ENCODE peak calls at places on chromosome 17, in seven cellular contexts. V is activated CD4-positive, alpha-beta T cell treated with anti-CD3 and anti-CD28 coated beads, Interleukin-2, amount 50 U/mL, for 1 hour; G is nephron progenitor cell; T is AG09319; J is mammary epithelial cell; D is GM03348; M is left ventricle myocardium superior. Y is an unnamed sample.

GRCh38 chr17:50051082-50051576 is 4.8 kb upstream of the ITGA3 start:
- DNase-seq in V (peak), G (no peak), T (no peak), J (peak), D (peak), M (no peak), Y (no peak)

GRCh38 chr17:8189041-8189710 is 804 bp downstream of the BORCS6 start:
- DNase-seq in V (peak), G (no peak), T (no peak), J (no peak), D (peak), M (peak), Y (no peak)

GRCh38 chr17:61455754-61456681 is 3.8 kb downstream of the TBX4 start:
- DNase-seq in V (no peak), G (peak), T (no peak), J (no peak), D (no peak), M (no peak), Y (no peak)

GRCh38 chr17:45227631-45228120 is 6.0 kb downstream of the FMNL1 start:
- DNase-seq in V (no peak), G (no peak), T (no peak), J (no peak), D (no peak), M (no peak), Y (no peak)

GRCh38 chr17:31096106-31096436 is 1.3 kb downstream of the NF1 start:
- DNase-seq in V (no peak), G (no peak), T (no peak), J (no peak), D (peak), M (no peak), Y (no peak)

GRCh38 chr17:17391575-17392370 is 85.0 kb upstream of the MED9 start:
- DNase-seq in V (peak), G (no peak), T (no peak), J (peak), D (no peak), M (no peak), Y (no peak)

GRCh38 chr17:75776399-75777242 is 8.0 kb upstream of the UNK start:
- DNase-seq in V (peak), G (no peak), T (no peak), J (no peak), D (no peak), M (no peak), Y (no peak)

GRCh38 chr17:7801582-7801981 is 32.4 kb upstream of the KDM6B start:
- DNase-seq in V (no peak), G (no peak), T (no peak), J (no peak), D (no peak), M (no peak), Y (no peak)

GRCh38 chr17:66541461-66542182 is 239.2 kb downstream of the PRKCA start:
- DNase-seq in V (no peak), G (no peak), T (no peak), J (peak), D (no peak), M (no peak), Y (no peak)